ENCODE peak calls at places on chromosomes 13 and 19, in four cellular contexts. S is CD4-positive, alpha-beta memory T cell; M is psoas muscle; Q is NCI-H1694 treated with DMSO at 0.1 percent for 48 hours. X is an unnamed sample.

GRCh38 chr19:5330307-5330720 is 10.3 kb downstream of the PTPRS start:
- DNase-seq in S (no peak), M (no peak), Q (no peak), X (no peak)

GRCh38 chr19:5041168-5042038 is 72.5 kb downstream of the KDM4B start:
- DNase-seq in Q (no peak), S (no peak), M (no peak), X (no peak)

GRCh38 chr19:22616659-22617058 is 17.5 kb upstream of the ZNF492 start:
- DNase-seq in S (no peak), Q (no peak), M (no peak), X (no peak)

GRCh38 chr19:44684892-44685847 is 13.8 kb upstream of the CEACAM16 start:
- DNase-seq in M (no peak), S (no peak), Q (no peak), X (no peak)

GRCh38 chr19:10271543-10272086 is 695 bp downstream of the ICAM1 start:
- DNase-seq in S (no peak), Q (no peak), M (no peak), X (no peak)

GRCh38 chr19:11534538-11534937 is 4.1 kb upstream of the CNN1 start:
- DNase-seq in Q (no peak), M (no peak), S (no peak), X (no peak)

GRCh38 chr19:17826508-17827056 is 5.3 kb upstream of the INSL3 start:
- DNase-seq in S (no peak), M (no peak), Q (no peak), X (no peak)

GRCh38 chr13:41621716-41622508 is 164.6 kb downstream of the RGCC start:
- DNase-seq in M (no peak), Q (no peak), S (no peak), X (no peak)

GRCh38 chr19:33462112-33462726 is 59.4 kb downstream of the PEPD start:
- DNase-seq in S (no peak), M (no peak), Q (peak; percentile 35), X (no peak)

GRCh38 chr13:59531571-59532091 is 632.1 kb downstream of the DIAPH3 start:
- DNase-seq in Q (no peak), M (peak; percentile 73), S (peak; percentile 8), X (peak; percentile 87)

GRCh38 chr13:58018865-58019264 is 387.3 kb downstream of the PCDH17 start:
- DNase-seq in S (no peak), Q (no peak), M (no peak), X (peak; percentile 96)

GRCh38 chr19:3094638-3095374 is 644 bp downstream of the GNA11 start:
- DNase-seq in Q (no peak), M (peak; percentile 46), S (peak; percentile 31), X (no peak)

GRCh38 chr13:61358599-61358998 is 57.0 kb downstream of the PCDH20 start:
- DNase-seq in M (no peak), Q (no peak), S (no peak), X (peak; percentile 84)

GRCh38 chr19:51803529-51803928 is 8.6 kb downstream of the FPR3 start:
- DNase-seq in M (no peak), Q (no peak), S (no peak), X (no peak)